ENCODE peak calls at places on chromosomes 16 and 17, in nine cellular contexts. Y is small intestine, P is cardiac muscle cell, G is mammary epithelial cell, C is pancreas, R is adrenal gland, M is neuronal stem cell, B is heart left ventricle, S is brain microvascular endothelial cell. H is an unnamed sample.

GRCh38 chr17:58330997-58331814 is 2.6 kb upstream of the TSPOAP1 start:
- DNase-seq in Y (peak; percentile 52), P (no peak), G (no peak), C (no peak), R (no peak), M (no peak), B (no peak), S (no peak), H (no peak)

GRCh38 chr16:21501869-21502667 is 97.3 kb upstream of the METTL9 start:
- DNase-seq in Y (peak; percentile 92), P (peak; percentile 93), G (peak; percentile 99), C (peak; percentile 98), R (peak; percentile 92), M (peak; percentile 91), B (peak; percentile 96), S (peak; percentile 92), H (peak; percentile 97)

GRCh38 chr17:61503961-61504360 is 51.7 kb downstream of the TBX4 start:
- DNase-seq in Y (no peak), P (no peak), G (no peak), C (no peak), R (no peak), M (no peak), B (no peak), S (no peak), H (no peak)

GRCh38 chr17:45372325-45372869 is 55.6 kb upstream of the MAP3K14 start:
- DNase-seq in Y (no peak), P (peak; percentile 32), G (no peak), C (no peak), R (peak; percentile 14), M (no peak), B (no peak), S (peak; percentile 7), H (no peak)

GRCh38 chr16:67542464-67542863 is 13.8 kb downstream of the RIPOR1 start:
- DNase-seq in Y (no peak), P (peak; percentile 68), G (peak; percentile 42), C (no peak), R (no peak), M (no peak), B (no peak), S (peak; percentile 54), H (no peak)

GRCh38 chr17:31388770-31389672 is 2.5 kb upstream of the RAB11FIP4 start:
- DNase-seq in Y (no peak), P (peak; percentile 33), G (no peak), C (peak; percentile 32), R (no peak), M (no peak), B (no peak), S (no peak), H (no peak)

GRCh38 chr17:67679225-67679624 is 38.5 kb upstream of the NOL11 start:
- DNase-seq in Y (no peak), P (no peak), G (no peak), C (no peak), R (no peak), M (no peak), B (no peak), S (no peak), H (no peak)

GRCh38 chr17:60451071-60451470 is 28.8 kb downstream of the CHCT1 start:
- DNase-seq in Y (no peak), P (no peak), G (no peak), C (no peak), R (no peak), M (no peak), B (no peak), S (no peak), H (no peak)

GRCh38 chr16:85548375-85548774 is 64.7 kb upstream of the GSE1 start:
- DNase-seq in Y (no peak), P (no peak), G (no peak), C (no peak), R (no peak), M (no peak), B (no peak), S (no peak), H (no peak)

DNA sequence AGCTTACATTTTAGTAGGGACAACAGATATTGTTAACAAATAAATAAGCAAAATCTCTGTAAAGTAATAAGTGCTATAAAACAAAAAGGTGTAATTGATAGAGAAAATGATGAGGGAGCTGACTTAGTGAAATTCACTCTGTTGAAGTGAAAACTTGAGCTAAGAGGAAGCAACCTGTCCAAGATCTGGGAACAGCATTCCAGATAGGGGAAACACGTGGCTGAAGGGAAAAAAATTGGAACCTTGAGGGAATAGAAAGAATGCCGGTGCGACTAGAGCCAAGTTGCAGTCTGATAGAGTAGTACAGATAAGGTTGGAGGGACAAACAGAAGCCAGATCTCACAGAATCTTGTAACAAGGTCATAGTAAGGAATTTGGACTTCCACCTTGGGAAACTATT is 583 bp upstream of the DDX52 start:
- DNase-seq in Y (peak; percentile 89), P (peak; percentile 27), G (peak; percentile 1), C (peak; percentile 20), R (peak; percentile 33), M (no peak), B (no peak), S (no peak), H (no peak)
- H3K27ac ChIP-seq in Y (peak overlapping the region; percentile 56), P (no peak overlapping the region), G (no peak overlapping the region), C (peak overlapping the region; percentile 83), R (peak overlapping the region; percentile 84), M (no peak overlapping the region), B (peak overlapping the region; percentile 82), S (no peak overlapping the region), H (peak overlapping the region; percentile 70)

GRCh38 chr16:19230575-19230974 is 55.0 kb upstream of the CLEC19A start:
- DNase-seq in Y (no peak), P (no peak), G (no peak), C (no peak), R (no peak), M (no peak), B (no peak), S (no peak), H (no peak)

GRCh38 chr16:19228057-19228456 is 57.5 kb upstream of the CLEC19A start:
- DNase-seq in Y (no peak), P (no peak), G (no peak), C (no peak), R (no peak), M (peak; percentile 20), B (no peak), S (no peak), H (no peak)

GRCh38 chr16:19231881-19232280 is 53.6 kb upstream of the CLEC19A start:
- DNase-seq in Y (no peak), P (no peak), G (no peak), C (no peak), R (no peak), M (no peak), B (no peak), S (no peak), H (no peak)

GRCh38 chr16:19228575-19228974 is 57.0 kb upstream of the CLEC19A start:
- DNase-seq in Y (no peak), P (no peak), G (no peak), C (no peak), R (no peak), M (no peak), B (no peak), S (no peak), H (no peak)

DNA sequence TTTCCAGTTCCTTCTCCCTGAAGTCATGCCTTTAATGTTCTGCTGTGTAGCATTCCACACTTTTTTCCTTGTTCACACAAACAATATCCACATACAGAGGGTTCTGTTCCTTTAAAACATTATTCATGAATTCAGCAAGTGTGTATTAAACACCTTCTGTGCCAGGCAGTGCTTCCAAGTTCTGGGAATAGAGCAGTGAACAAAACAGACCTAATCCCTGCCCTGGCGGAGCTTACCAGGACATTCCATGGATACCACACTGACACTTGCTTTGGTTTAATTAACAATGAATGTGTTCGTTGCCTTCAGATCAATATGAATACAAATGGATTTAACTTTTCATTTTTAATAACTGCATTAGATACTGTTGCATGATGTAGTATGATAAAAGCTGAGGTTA is 57.9 kb upstream of the CLEC19A start:
- DNase-seq in Y (no peak), P (no peak), G (no peak), C (peak; percentile 18), R (no peak), M (peak; percentile 52), B (no peak), S (no peak), H (no peak)
- H3K27ac ChIP-seq in Y (no peak overlapping the region), P (no peak overlapping the region), G (no peak overlapping the region), C (peak overlapping the region; percentile 40), R (no peak overlapping the region), M (peak overlapping the region; percentile 68), B (no peak overlapping the region), S (no peak overlapping the region), H (no peak overlapping the region)

GRCh38 chr17:72123496-72123963 is 2.7 kb downstream of the SOX9 start:
- DNase-seq in Y (no peak), P (no peak), G (peak; percentile 38), C (peak; percentile 31), R (no peak), M (no peak), B (no peak), S (no peak), H (no peak)

GRCh38 chr17:72123964-72124791 is 3.4 kb downstream of the SOX9 start:
- DNase-seq in Y (peak; percentile 21), P (peak; percentile 49), G (peak; percentile 41), C (peak; percentile 21), R (no peak), M (no peak), B (no peak), S (no peak), H (no peak)

GRCh38 chr17:72126575-72127486 is 6.0 kb downstream of the SOX9 start:
- DNase-seq in Y (peak; percentile 83), P (peak; percentile 71), G (peak; percentile 88), C (peak; percentile 40), R (no peak), M (no peak), B (no peak), S (peak; percentile 79), H (no peak)

GRCh38 chr17:72125226-72125651 is 4.4 kb downstream of the SOX9 start:
- DNase-seq in Y (peak; percentile 32), P (peak; percentile 55), G (peak; percentile 24), C (no peak), R (no peak), M (no peak), B (no peak), S (no peak), H (no peak)

DNA sequence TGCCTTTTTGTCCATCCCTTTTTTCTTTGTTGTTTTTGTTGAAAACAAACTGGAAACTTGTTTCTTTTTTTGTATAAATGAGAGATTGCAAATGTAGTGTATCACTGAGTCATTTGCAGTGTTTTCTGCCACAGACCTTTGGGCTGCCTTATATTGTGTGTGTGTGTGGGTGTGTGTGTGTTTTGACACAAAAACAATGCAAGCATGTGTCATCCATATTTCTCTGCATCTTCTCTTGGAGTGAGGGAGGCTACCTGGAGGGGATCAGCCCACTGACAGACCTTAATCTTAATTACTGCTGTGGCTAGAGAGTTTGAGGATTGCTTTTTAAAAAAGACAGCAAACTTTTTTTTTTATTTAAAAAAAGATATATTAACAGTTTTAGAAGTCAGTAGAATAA is 4.9 kb downstream of the SOX9 start:
- DNase-seq in Y (peak; percentile 22), P (peak; percentile 47), G (peak; percentile 55), C (no peak), R (no peak), M (no peak), B (no peak), S (no peak), H (no peak)
- H3K27ac ChIP-seq in Y (peak overlapping the region; percentile 44), P (no peak overlapping the region), G (peak overlapping the region; percentile 7), C (peak overlapping the region; percentile 94), R (no peak overlapping the region), M (no peak overlapping the region), B (peak overlapping the region; percentile 74), S (peak overlapping the region; percentile 57), H (peak overlapping the region; percentile 79)

GRCh38 chr16:81633147-81633619 is 145.9 kb upstream of the PLCG2 start:
- DNase-seq in Y (no peak), P (no peak), G (no peak), C (no peak), R (no peak), M (no peak), B (no peak), S (no peak), H (no peak)
- H3K27ac ChIP-seq in Y (peak overlapping the region; percentile 91), P (peak overlapping the region; percentile 59), G (no peak overlapping the region), C (no peak overlapping the region), R (peak overlapping the region; percentile 87), M (no peak overlapping the region), B (no peak overlapping the region), S (peak overlapping the region; percentile 64), H (peak overlapping the region; percentile 18)

H was measured in epithelial cell of prostate.